ENCODE peak calls at places on chromosome 5, in four cellular contexts. T is IMR-90, K is H1, U is mesendoderm. P is an unnamed sample.

GRCh38 chr5:125257057-125257970 is 510.9 kb upstream of the ZNF608 start:
- DNase-seq in U (peak), T (peak), K (no peak), P (no peak)

GRCh38 chr5:6193315-6193714 is 185.0 kb downstream of the MED10 start:
- DNase-seq in U (no peak), K (no peak), T (no peak), P (no peak)

GRCh38 chr5:44845777-44846176 is 37.0 kb downstream of the MRPS30 start:
- DNase-seq in T (no peak), U (no peak), K (no peak), P (no peak)

GRCh38 chr5:82312373-82312856 is 34.3 kb upstream of the RPS23 start:
- DNase-seq in K (peak), U (peak), T (peak), P (peak)

GRCh38 chr5:179114756-179115155 is 54.6 kb downstream of the ZNF354C start:
- DNase-seq in U (no peak), K (no peak), T (no peak), P (no peak)

GRCh38 chr5:17157916-17158529 is 59.4 kb upstream of the BASP1 start:
- DNase-seq in U (no peak), K (no peak), T (peak), P (no peak)

GRCh38 chr5:40983781-40984180 is 74.5 kb downstream of the C7 start:
- DNase-seq in U (no peak), T (peak), K (no peak), P (no peak)

GRCh38 chr5:158979749-158980521 is 119.8 kb downstream of the EBF1 start:
- DNase-seq in T (peak), U (peak), K (no peak), P (no peak)

GRCh38 chr5:55031492-55031891 is 7.4 kb downstream of the GZMK start:
- DNase-seq in U (no peak), T (peak), K (no peak), P (no peak)

GRCh38 chr5:124342027-124342471 is 404.4 kb downstream of the ZNF608 start:
- DNase-seq in U (no peak), T (peak), K (no peak), P (no peak)

GRCh38 chr5:74295141-74295540 is 345.4 kb downstream of the ENC1 start:
- DNase-seq in T (no peak), K (no peak), U (no peak), P (no peak)

GRCh38 chr5:150144211-150144801 is 11.3 kb downstream of the PDGFRB start:
- DNase-seq in U (no peak), T (peak), K (no peak), P (no peak)

GRCh38 chr5:143314664-143315063 is 88.8 kb downstream of the NR3C1 start:
- DNase-seq in T (peak), K (no peak), U (no peak), P (no peak)

GRCh38 chr5:172887735-172888134 is 53.7 kb downstream of the ERGIC1 start:
- DNase-seq in T (peak), U (peak), K (no peak), P (no peak)

GRCh38 chr5:132369012-132369470 is 469 bp upstream of the SLC22A5 start:
- DNase-seq in U (no peak), T (no peak), K (no peak), P (no peak)

GRCh38 chr5:122415481-122416120 is 103.6 kb downstream of the SNCAIP start:
- DNase-seq in U (peak), K (peak), T (peak), P (peak)

GRCh38 chr5:73638344-73639095 is 12.5 kb downstream of the ARHGEF28 start:
- DNase-seq in U (no peak), K (no peak), T (peak), P (no peak)

GRCh38 chr5:124924729-124925128 is 178.3 kb upstream of the ZNF608 start:
- DNase-seq in T (no peak), U (no peak), K (no peak), P (no peak)

GRCh38 chr5:1105350-1106265 is 6.3 kb downstream of the SLC12A7 start:
- DNase-seq in K (no peak), U (no peak), T (no peak), P (no peak)

GRCh38 chr5:11306365-11306764 is 545.3 kb upstream of the DAP start:
- DNase-seq in K (no peak), U (no peak), T (no peak), P (no peak)

GRCh38 chr5:11298877-11299276 is 537.8 kb upstream of the DAP start:
- DNase-seq in T (no peak), U (no peak), K (no peak), P (no peak)

GRCh38 chr5:11300736-11301135 is 539.7 kb upstream of the DAP start:
- DNase-seq in K (no peak), T (no peak), U (no peak), P (no peak)

DNA sequence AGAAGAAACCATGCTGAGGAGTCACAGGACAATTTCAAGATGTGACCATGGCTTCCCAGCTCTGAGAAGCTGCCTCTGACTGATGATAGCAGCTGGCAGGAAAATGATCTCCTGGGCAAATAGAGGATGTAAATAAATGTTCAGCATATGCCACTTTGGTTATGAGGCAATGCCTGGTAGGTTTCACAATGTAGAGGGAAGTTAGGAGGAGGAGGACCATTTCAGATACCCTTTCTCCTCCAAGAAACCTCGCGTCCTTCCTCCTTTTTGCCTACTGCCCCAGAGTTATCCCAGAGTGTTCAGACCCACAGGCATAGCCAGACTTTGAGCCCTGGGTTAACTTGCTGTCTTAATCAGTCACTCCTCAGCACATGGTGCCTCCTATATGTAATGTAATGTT is 541.6 kb upstream of the DAP start:
- DNase-seq in U (no peak), K (no peak), T (no peak), P (no peak)
- H3K4ac ChIP-seq in U (no peak), K (no peak), T (no peak), P (no peak)

GRCh38 chr5:176656467-176656990 is 9.2 kb downstream of the TSPAN17 start:
- DNase-seq in U (no peak), K (no peak), T (no peak), P (no peak)
- H4K5ac ChIP-seq in U (no peak), K (no peak), T (no peak), P (no peak)

DNA sequence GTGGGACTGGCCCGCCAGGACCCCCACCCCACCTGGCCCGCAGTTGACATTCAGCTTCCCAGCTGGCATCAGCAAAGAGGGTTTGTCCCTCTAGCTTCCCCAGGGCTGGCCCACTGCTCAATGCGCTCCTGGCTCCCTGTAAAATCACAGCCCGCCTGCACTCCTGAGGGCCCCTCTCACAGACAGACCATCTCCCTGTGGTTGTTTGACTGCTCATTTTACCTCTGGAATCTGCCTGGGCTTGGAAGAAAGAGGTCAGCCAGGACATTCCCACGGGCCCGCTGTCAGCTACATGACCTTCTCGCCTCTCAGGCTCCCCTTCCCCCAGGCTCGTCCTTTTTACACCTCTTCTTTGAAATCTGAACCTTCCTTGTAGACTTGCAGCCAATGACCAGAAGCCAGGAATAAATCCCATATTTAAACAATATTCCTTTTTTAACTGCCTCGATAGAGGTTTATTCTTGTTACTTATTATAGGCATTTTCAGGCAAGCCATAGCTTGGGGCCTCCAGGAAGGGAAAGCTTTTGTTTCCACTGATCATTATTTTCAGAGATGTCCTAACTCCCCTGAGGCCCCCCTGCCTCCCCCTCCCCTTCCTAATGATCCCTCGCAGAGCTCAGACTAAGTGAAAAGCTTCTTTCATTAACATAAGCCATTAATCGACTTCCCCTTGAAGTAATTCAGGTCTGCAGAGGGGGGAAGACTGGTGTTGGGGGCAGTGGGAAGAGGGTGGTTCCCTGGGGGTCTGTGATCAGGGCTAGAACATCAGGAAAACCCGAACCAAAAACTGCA is 76.3 kb upstream of the IQGAP2 start:
- DNase-seq in K (peak), T (no peak), U (peak), P (peak)
- H3K4ac ChIP-seq in K (no peak), T (no peak), U (no peak), P (no peak)

DNA sequence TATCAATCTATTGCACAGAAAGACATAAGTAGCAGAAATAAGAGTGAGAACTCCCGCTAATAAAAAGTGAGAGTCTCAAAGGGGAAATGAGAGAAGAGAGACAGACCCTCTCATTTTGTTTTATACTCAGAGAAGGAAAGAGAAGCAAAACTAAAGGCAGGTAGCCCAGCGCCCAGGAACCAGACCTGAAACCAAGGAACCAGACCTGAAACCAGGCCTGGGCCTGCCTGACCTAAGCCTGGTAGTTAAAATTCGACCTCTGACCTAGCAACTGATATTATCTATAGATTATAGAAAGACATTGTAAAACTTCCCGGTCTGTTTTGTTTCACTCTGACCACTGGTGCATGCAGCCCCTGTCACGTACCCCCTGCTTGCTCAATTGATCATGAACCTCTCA is 134.5 kb upstream of the SEMA6A start:
- DNase-seq in U (no peak), T (no peak), K (no peak), P (no peak)
- H4K5ac ChIP-seq in U (no peak), T (no peak), K (no peak), P (no peak)

P was measured in H9.